ENCODE peak calls at places on chromosomes 4 and X, in seven cellular contexts. One of them, this sample, is unnamed.

GRCh38 chrX:103488332-103488731 is 31.0 kb downstream of the RAB40A start:
- DNase-seq in ovary: no peak
- DNase-seq in tibial artery: no peak
- DNase-seq in uterus: no peak
- DNase-seq in left lung: no peak
- DNase-seq in foreskin fibroblast: peak; percentile 52
- DNase-seq in fibroblast of lung: peak; percentile 38
- DNase-seq in this sample: no peak

GRCh38 chr4:23899565-23899964 is 9.7 kb upstream of the PPARGC1A start:
- DNase-seq in ovary: no peak
- DNase-seq in left lung: no peak
- DNase-seq in tibial artery: no peak
- DNase-seq in uterus: no peak
- DNase-seq in fibroblast of lung: no peak
- DNase-seq in foreskin fibroblast: no peak
- DNase-seq in this sample: no peak

GRCh38 chrX:34197946-34198345 is 65.8 kb upstream of the FAM47A start:
- DNase-seq in tibial artery: no peak
- DNase-seq in fibroblast of lung: no peak
- DNase-seq in foreskin fibroblast: no peak
- DNase-seq in uterus: no peak
- DNase-seq in left lung: no peak
- DNase-seq in ovary: no peak
- DNase-seq in this sample: no peak

GRCh38 chr4:185470503-185471195 is 884 bp downstream of the CCDC110 start:
- DNase-seq in tibial artery: peak; percentile 82
- DNase-seq in fibroblast of lung: peak; percentile 20
- DNase-seq in foreskin fibroblast: peak; percentile 64
- DNase-seq in left lung: peak; percentile 82
- DNase-seq in ovary: peak; percentile 86
- DNase-seq in uterus: peak; percentile 69
- DNase-seq in this sample: no peak

GRCh38 chrX:16125520-16126149 is 2.3 kb downstream of the GRPR start:
- DNase-seq in ovary: no peak
- DNase-seq in tibial artery: no peak
- DNase-seq in left lung: no peak
- DNase-seq in uterus: no peak
- DNase-seq in foreskin fibroblast: no peak
- DNase-seq in fibroblast of lung: no peak
- DNase-seq in this sample: no peak

GRCh38 chr4:2942532-2943363 is 20.5 kb downstream of the NOP14 start:
- DNase-seq in foreskin fibroblast: no peak
- DNase-seq in tibial artery: no peak
- DNase-seq in ovary: no peak
- DNase-seq in fibroblast of lung: no peak
- DNase-seq in uterus: no peak
- DNase-seq in left lung: peak; percentile 70
- DNase-seq in this sample: no peak

GRCh38 chr4:143241892-143242291 is 57.2 kb downstream of the USP38 start:
- DNase-seq in ovary: no peak
- DNase-seq in foreskin fibroblast: no peak
- DNase-seq in left lung: no peak
- DNase-seq in fibroblast of lung: no peak
- DNase-seq in uterus: no peak
- DNase-seq in tibial artery: no peak
- DNase-seq in this sample: no peak

GRCh38 chr4:120317713-120318112 is 251.1 kb upstream of the MAD2L1 start:
- DNase-seq in foreskin fibroblast: no peak
- DNase-seq in uterus: no peak
- DNase-seq in tibial artery: no peak
- DNase-seq in left lung: no peak
- DNase-seq in fibroblast of lung: peak; percentile 11
- DNase-seq in ovary: no peak
- DNase-seq in this sample: no peak

GRCh38 chrX:75303795-75304194 is 29.9 kb downstream of the UPRT start:
- DNase-seq in ovary: no peak
- DNase-seq in foreskin fibroblast: no peak
- DNase-seq in uterus: no peak
- DNase-seq in tibial artery: no peak
- DNase-seq in fibroblast of lung: peak; percentile 14
- DNase-seq in left lung: no peak
- DNase-seq in this sample: peak; percentile 86

GRCh38 chr4:148116971-148117370 is 325.2 kb downstream of the NR3C2 start:
- DNase-seq in left lung: no peak
- DNase-seq in tibial artery: no peak
- DNase-seq in fibroblast of lung: no peak
- DNase-seq in uterus: no peak
- DNase-seq in ovary: no peak
- DNase-seq in foreskin fibroblast: no peak
- DNase-seq in this sample: no peak

GRCh38 chr4:128388352-128388630 is 100.7 kb upstream of the PGRMC2 start:
- DNase-seq in left lung: no peak
- DNase-seq in foreskin fibroblast: no peak
- DNase-seq in fibroblast of lung: no peak
- DNase-seq in tibial artery: no peak
- DNase-seq in uterus: no peak
- DNase-seq in ovary: no peak
- DNase-seq in this sample: no peak

GRCh38 chr4:3324093-3324815 is 31.4 kb downstream of the RGS12 start:
- DNase-seq in ovary: peak; percentile 19
- DNase-seq in foreskin fibroblast: no peak
- DNase-seq in left lung: peak; percentile 49
- DNase-seq in tibial artery: peak; percentile 34
- DNase-seq in uterus: no peak
- DNase-seq in fibroblast of lung: no peak
- DNase-seq in this sample: no peak

GRCh38 chrX:54786972-54787371 is 11.1 kb downstream of the ITIH6 start:
- DNase-seq in left lung: no peak
- DNase-seq in fibroblast of lung: no peak
- DNase-seq in tibial artery: no peak
- DNase-seq in ovary: no peak
- DNase-seq in foreskin fibroblast: no peak
- DNase-seq in uterus: no peak
- DNase-seq in this sample: no peak

GRCh38 chrX:107880054-107880610 is 54.5 kb downstream of the MID2 start:
- DNase-seq in fibroblast of lung: no peak
- DNase-seq in tibial artery: no peak
- DNase-seq in uterus: no peak
- DNase-seq in foreskin fibroblast: no peak
- DNase-seq in left lung: no peak
- DNase-seq in ovary: no peak
- DNase-seq in this sample: no peak

GRCh38 chr4:6834867-6835266 is 52.3 kb downstream of the KIAA0232 start:
- DNase-seq in ovary: no peak
- DNase-seq in uterus: no peak
- DNase-seq in fibroblast of lung: no peak
- DNase-seq in left lung: no peak
- DNase-seq in foreskin fibroblast: peak; percentile 50
- DNase-seq in tibial artery: no peak
- DNase-seq in this sample: no peak

GRCh38 chrX:150361070-150361776 is 1.9 kb upstream of the MAMLD1 start:
- DNase-seq in left lung: peak; percentile 47
- DNase-seq in fibroblast of lung: peak; percentile 35
- DNase-seq in foreskin fibroblast: peak; percentile 44
- DNase-seq in tibial artery: no peak
- DNase-seq in ovary: peak; percentile 41
- DNase-seq in uterus: no peak
- DNase-seq in this sample: no peak

GRCh38 chrX:129744881-129745321 is 6.1 kb downstream of the XPNPEP2 start:
- DNase-seq in foreskin fibroblast: no peak
- DNase-seq in uterus: no peak
- DNase-seq in left lung: no peak
- DNase-seq in fibroblast of lung: no peak
- DNase-seq in tibial artery: no peak
- DNase-seq in ovary: no peak
- DNase-seq in this sample: no peak

GRCh38 chrX:67347145-67347544 is 196.7 kb upstream of the AR start:
- DNase-seq in uterus: no peak
- DNase-seq in tibial artery: no peak
- DNase-seq in fibroblast of lung: no peak
- DNase-seq in foreskin fibroblast: no peak
- DNase-seq in left lung: no peak
- DNase-seq in ovary: no peak
- DNase-seq in this sample: no peak
- TF ChIP-seq CTCF in uterus: no peak
- TF ChIP-seq CTCF in tibial artery: no peak
- TF ChIP-seq CTCF in fibroblast of lung: no peak
- TF ChIP-seq CTCF in foreskin fibroblast: no peak
- TF ChIP-seq CTCF in left lung: no peak
- TF ChIP-seq CTCF in ovary: no peak
- TF ChIP-seq CTCF in this sample: no peak

DNA sequence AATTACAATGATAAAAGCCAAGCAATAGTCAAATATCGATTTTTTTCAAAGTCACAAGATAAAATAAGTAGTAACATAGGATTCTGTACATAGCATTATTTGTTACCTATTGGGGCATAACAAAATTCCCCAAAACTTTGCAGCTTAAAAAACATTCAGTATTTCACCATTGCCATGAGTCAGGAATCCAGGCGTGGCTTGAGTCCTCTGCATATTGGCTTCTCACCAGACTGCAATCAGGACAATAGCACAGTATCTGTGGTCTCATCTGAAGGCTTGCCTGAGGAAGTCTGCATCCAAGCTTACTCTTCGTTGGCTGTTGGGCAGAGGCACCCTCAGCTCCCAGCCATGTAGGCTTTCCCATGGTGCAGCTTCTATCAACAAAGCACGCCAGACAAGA is 6.2 kb upstream of the CTBP1 start:
- DNase-seq in foreskin fibroblast: peak; percentile 72
- DNase-seq in uterus: no peak
- DNase-seq in fibroblast of lung: peak; percentile 26
- DNase-seq in left lung: no peak
- DNase-seq in ovary: no peak
- DNase-seq in tibial artery: no peak
- DNase-seq in this sample: no peak
- H3K4me3 ChIP-seq in foreskin fibroblast: no peak overlapping the region
- H3K4me3 ChIP-seq in uterus: no peak overlapping the region
- H3K4me3 ChIP-seq in fibroblast of lung: no peak overlapping the region
- H3K4me3 ChIP-seq in left lung: no peak overlapping the region
- H3K4me3 ChIP-seq in ovary: no peak overlapping the region
- H3K4me3 ChIP-seq in tibial artery: no peak overlapping the region
- H3K4me3 ChIP-seq in this sample: no peak overlapping the region

GRCh38 chr4:172515266-172515879 is 653.2 kb upstream of the GALNT7 start:
- DNase-seq in tibial artery: no peak
- DNase-seq in left lung: no peak
- DNase-seq in fibroblast of lung: no peak
- DNase-seq in uterus: no peak
- DNase-seq in ovary: no peak
- DNase-seq in foreskin fibroblast: peak; percentile 45
- DNase-seq in this sample: peak; percentile 79
- TF ChIP-seq CTCF in tibial artery: no peak
- TF ChIP-seq CTCF in left lung: no peak
- TF ChIP-seq CTCF in fibroblast of lung: no peak
- TF ChIP-seq CTCF in uterus: no peak
- TF ChIP-seq CTCF in ovary: no peak
- TF ChIP-seq CTCF in foreskin fibroblast: no peak
- TF ChIP-seq CTCF in this sample: peak; percentile 7

GRCh38 chrX:131747173-131747572 is 203.3 kb downstream of the OR13H1 start:
- DNase-seq in uterus: peak; percentile 66
- DNase-seq in foreskin fibroblast: no peak
- DNase-seq in fibroblast of lung: no peak
- DNase-seq in tibial artery: no peak
- DNase-seq in ovary: peak; percentile 82
- DNase-seq in left lung: no peak
- DNase-seq in this sample: peak; percentile 84
- H3K4me3 ChIP-seq in uterus: peak overlapping the region; percentile 49
- H3K4me3 ChIP-seq in foreskin fibroblast: no peak overlapping the region
- H3K4me3 ChIP-seq in fibroblast of lung: no peak overlapping the region
- H3K4me3 ChIP-seq in tibial artery: no peak overlapping the region
- H3K4me3 ChIP-seq in ovary: peak overlapping the region; percentile 29
- H3K4me3 ChIP-seq in left lung: no peak overlapping the region
- H3K4me3 ChIP-seq in this sample: peak overlapping the region; percentile 57

GRCh38 chrX:37302569-37302968 is 46.6 kb upstream of the PRRG1 start:
- DNase-seq in left lung: no peak
- DNase-seq in ovary: no peak
- DNase-seq in foreskin fibroblast: peak; percentile 16
- DNase-seq in tibial artery: no peak
- DNase-seq in uterus: no peak
- DNase-seq in fibroblast of lung: peak; percentile 33
- DNase-seq in this sample: no peak
- TF ChIP-seq CTCF in left lung: no peak
- TF ChIP-seq CTCF in ovary: no peak
- TF ChIP-seq CTCF in foreskin fibroblast: peak; percentile 9
- TF ChIP-seq CTCF in tibial artery: peak; percentile 19
- TF ChIP-seq CTCF in uterus: no peak
- TF ChIP-seq CTCF in fibroblast of lung: peak; percentile 5
- TF ChIP-seq CTCF in this sample: peak; percentile 9

GRCh38 chrX:111180750-111181240 is 84.8 kb downstream of the PAK3 start:
- DNase-seq in fibroblast of lung: no peak
- DNase-seq in left lung: no peak
- DNase-seq in tibial artery: no peak
- DNase-seq in ovary: no peak
- DNase-seq in uterus: peak; percentile 21
- DNase-seq in foreskin fibroblast: no peak
- DNase-seq in this sample: no peak

GRCh38 chrX:111181883-111182400 is 86.0 kb downstream of the PAK3 start:
- DNase-seq in foreskin fibroblast: no peak
- DNase-seq in ovary: no peak
- DNase-seq in uterus: no peak
- DNase-seq in tibial artery: no peak
- DNase-seq in fibroblast of lung: no peak
- DNase-seq in left lung: no peak
- DNase-seq in this sample: no peak

GRCh38 chrX:111182938-111183337 is 86.9 kb downstream of the PAK3 start:
- DNase-seq in ovary: no peak
- DNase-seq in uterus: no peak
- DNase-seq in left lung: no peak
- DNase-seq in tibial artery: no peak
- DNase-seq in fibroblast of lung: no peak
- DNase-seq in foreskin fibroblast: no peak
- DNase-seq in this sample: no peak
- H3K4me3 ChIP-seq in ovary: no peak overlapping the region
- H3K4me3 ChIP-seq in uterus: no peak overlapping the region
- H3K4me3 ChIP-seq in left lung: no peak overlapping the region
- H3K4me3 ChIP-seq in tibial artery: no peak overlapping the region
- H3K4me3 ChIP-seq in fibroblast of lung: no peak overlapping the region
- H3K4me3 ChIP-seq in foreskin fibroblast: no peak overlapping the region
- H3K4me3 ChIP-seq in this sample: no peak overlapping the region

GRCh38 chr4:103425406-103425805 is 227.3 kb upstream of the CENPE start:
- DNase-seq in foreskin fibroblast: no peak
- DNase-seq in uterus: no peak
- DNase-seq in fibroblast of lung: no peak
- DNase-seq in left lung: no peak
- DNase-seq in tibial artery: no peak
- DNase-seq in ovary: no peak
- DNase-seq in this sample: no peak

GRCh38 chr4:103424853-103425252 is 226.7 kb upstream of the CENPE start:
- DNase-seq in tibial artery: no peak
- DNase-seq in fibroblast of lung: no peak
- DNase-seq in ovary: no peak
- DNase-seq in left lung: no peak
- DNase-seq in uterus: no peak
- DNase-seq in foreskin fibroblast: peak; percentile 0
- DNase-seq in this sample: no peak

DNA sequence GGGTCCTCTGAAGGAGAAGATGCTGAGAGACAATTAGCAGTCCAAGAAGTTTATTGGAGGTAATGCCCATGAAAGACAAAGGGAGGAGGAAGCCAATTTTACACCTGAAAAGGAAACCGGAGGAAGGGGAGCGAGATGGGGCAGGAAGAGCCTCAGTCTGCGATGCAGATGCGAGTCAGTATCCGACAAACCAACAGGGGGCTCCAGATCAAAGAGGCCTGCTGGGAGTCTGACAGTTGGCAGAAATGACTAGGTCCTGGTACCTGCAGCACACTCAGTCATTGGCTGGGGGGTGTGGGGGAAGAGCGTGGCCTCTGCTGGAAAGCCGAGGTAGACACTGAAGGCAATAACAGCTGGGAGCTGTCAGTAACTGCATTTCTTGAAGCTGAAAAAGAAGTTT is 231.1 kb upstream of the CENPE start:
- DNase-seq in foreskin fibroblast: no peak
- DNase-seq in ovary: no peak
- DNase-seq in left lung: no peak
- DNase-seq in tibial artery: no peak
- DNase-seq in fibroblast of lung: no peak
- DNase-seq in uterus: no peak
- DNase-seq in this sample: no peak
- TF ChIP-seq CTCF in foreskin fibroblast: no peak
- TF ChIP-seq CTCF in ovary: no peak
- TF ChIP-seq CTCF in left lung: no peak
- TF ChIP-seq CTCF in tibial artery: no peak
- TF ChIP-seq CTCF in fibroblast of lung: no peak
- TF ChIP-seq CTCF in uterus: no peak
- TF ChIP-seq CTCF in this sample: peak; percentile 5

This sample was measured in astrocyte of the cerebellum.